ENCODE peak calls at places on chromosomes 5 and 9, in eight cellular contexts. Q is hepatocyte, F is Karpas-422, K is neural progenitor cell, H is iPS DF 6.9, J is aorta, A is right cardiac atrium, W is MM.1S. Z is an unnamed sample. For H3K27me3, the result is how much of the 10 kb centered on the place peaks cover.

GRCh38 chr5:2797160-2797559 is 45.7 kb upstream of the IRX2 start:
- DNase-seq in W (peak), H (no peak), J (no peak), K (no peak), F (no peak), A (no peak), Q (no peak), Z (no peak)

GRCh38 chr9:127706836-127707241 is at the start of gene CFAP157:
- DNase-seq in A (no peak), Q (no peak), F (no peak), H (no peak), J (no peak), K (peak), W (no peak), Z (no peak)

GRCh38 chr5:59390989-59391388 is 502.5 kb downstream of the PDE4D start:
- DNase-seq in W (no peak), K (no peak), H (no peak), Q (no peak), J (no peak), A (no peak), F (no peak), Z (no peak)

GRCh38 chr9:76873056-76873792 is 32.7 kb downstream of the PRUNE2 start:
- DNase-seq in W (no peak), H (peak), J (no peak), F (no peak), A (peak), Q (no peak), K (peak), Z (peak)

GRCh38 chr9:102032614-102033013 is 294.2 kb upstream of the GRIN3A start:
- DNase-seq in Q (no peak), K (no peak), J (no peak), H (no peak), W (no peak), F (no peak), A (no peak), Z (no peak)

GRCh38 chr5:1401681-1402096 is 43.6 kb downstream of the SLC6A3 start:
- DNase-seq in W (no peak), J (no peak), K (peak), A (no peak), H (no peak), Q (no peak), F (no peak), Z (no peak)

GRCh38 chr5:177230660-177231059 is 72.9 kb downstream of the RAB24 start:
- DNase-seq in H (no peak), F (no peak), Q (no peak), W (no peak), K (no peak), J (no peak), A (no peak), Z (no peak)

GRCh38 chr9:99870126-99870525 is 36.3 kb upstream of the STX17 start:
- DNase-seq in Q (no peak), F (no peak), K (no peak), H (no peak), A (no peak), W (no peak), J (no peak), Z (no peak)

GRCh38 chr5:110031402-110032140 is 341.8 kb downstream of the MAN2A1 start:
- DNase-seq in Q (no peak), H (no peak), F (no peak), J (no peak), A (no peak), K (no peak), W (peak), Z (no peak)

GRCh38 chr9:100591639-100592412 is 13.9 kb downstream of the CAVIN4 start:
- DNase-seq in K (no peak), F (no peak), Q (no peak), H (no peak), W (no peak), A (no peak), J (no peak), Z (no peak)

GRCh38 chr5:116600876-116601275 is 26.3 kb upstream of the SEMA6A start:
- DNase-seq in K (no peak), W (no peak), A (no peak), J (no peak), H (no peak), Q (no peak), F (no peak), Z (no peak)

GRCh38 chr9:124133752-124134151 is 122.2 kb downstream of the LHX2 start:
- DNase-seq in K (peak), J (peak), Q (no peak), W (no peak), F (no peak), A (no peak), H (no peak), Z (peak)

GRCh38 chr9:88011005-88011766 is 36.9 kb upstream of the CDK20 start:
- DNase-seq in K (peak), J (no peak), Q (peak), W (no peak), A (no peak), F (no peak), H (no peak), Z (no peak)

GRCh38 chr5:113199122-113199905 is 222.7 kb downstream of the DCP2 start:
- DNase-seq in W (no peak), H (no peak), K (peak), A (no peak), Q (no peak), J (no peak), F (peak), Z (no peak)

GRCh38 chr9:76023715-76024195 is 133.3 kb downstream of the PCSK5 start:
- DNase-seq in H (no peak), W (peak), Q (no peak), A (no peak), J (no peak), K (no peak), F (no peak), Z (no peak)

GRCh38 chr9:6552738-6553121 is 92.8 kb downstream of the GLDC start:
- DNase-seq in W (no peak), K (no peak), A (no peak), J (no peak), F (no peak), Q (no peak), H (no peak), Z (no peak)
- H3K4me3 ChIP-seq in W (no peak), K (no peak), A (no peak), J (no peak), F (no peak), Q (no peak), H (no peak), Z (no peak)

GRCh38 chr5:147406636-147407035 is 103.2 kb downstream of the DPYSL3 start:
- DNase-seq in J (no peak), K (no peak), A (no peak), F (no peak), H (no peak), Q (no peak), W (no peak), Z (no peak)
- H3K27me3 ChIP-seq in J (under half), K (under half), A (under half), F (under half), H (under half), Q (under half), W (under half), Z (under half)

GRCh38 chr9:95506438-95506691 is 10.4 kb downstream of the PTCH1 start:
- DNase-seq in A (peak), F (peak), W (peak), J (peak), Q (peak), H (no peak), K (no peak), Z (peak)

GRCh38 chr9:95505676-95506437 is 10.9 kb downstream of the PTCH1 start:
- DNase-seq in W (peak), F (peak), H (no peak), K (peak), Q (peak), A (peak), J (peak), Z (no peak)

GRCh38 chr9:95503369-95503768 is 13.4 kb downstream of the PTCH1 start:
- DNase-seq in Q (no peak), K (no peak), F (no peak), W (no peak), H (no peak), J (no peak), A (no peak), Z (no peak)

GRCh38 chr9:95504053-95504963 is 12.5 kb downstream of the PTCH1 start:
- DNase-seq in W (peak), J (no peak), A (peak), K (peak), F (peak), H (no peak), Q (peak), Z (peak)

GRCh38 chr9:95505072-95505471 is 11.7 kb downstream of the PTCH1 start:
- DNase-seq in A (no peak), J (no peak), Q (no peak), F (no peak), H (no peak), W (no peak), K (peak), Z (no peak)
- H3K4me3 ChIP-seq in A (peak), J (no peak), Q (peak), F (peak), H (peak), W (peak), K (peak), Z (peak)

GRCh38 chr5:90308787-90309585 is 100.6 kb downstream of the CETN3 start:
- DNase-seq in Q (no peak), A (no peak), F (no peak), H (no peak), W (no peak), J (no peak), K (no peak), Z (no peak)

GRCh38 chr5:90307386-90308181 is 102.0 kb downstream of the CETN3 start:
- DNase-seq in A (no peak), K (no peak), W (no peak), H (no peak), J (no peak), F (no peak), Q (no peak), Z (no peak)

GRCh38 chr5:90306613-90307012 is 102.9 kb downstream of the CETN3 start:
- DNase-seq in Q (no peak), W (no peak), F (no peak), H (no peak), J (no peak), K (no peak), A (no peak), Z (no peak)

GRCh38 chr5:90312027-90312426 is 97.5 kb downstream of the CETN3 start:
- DNase-seq in J (no peak), W (no peak), K (no peak), F (no peak), Q (no peak), H (no peak), A (no peak), Z (no peak)
- H3K27me3 ChIP-seq in J (under half), W (under half), K (under half), F (under half), Q (under half), H (under half), A (under half), Z (under half)

GRCh38 chr5:31194458-31194808 is 947 bp downstream of the CDH6 start:
- DNase-seq in A (no peak), K (peak), F (no peak), W (no peak), Q (no peak), J (no peak), H (no peak), Z (no peak)

GRCh38 chr5:31197183-31197582 is 3.7 kb downstream of the CDH6 start:
- DNase-seq in A (no peak), Q (no peak), F (no peak), J (no peak), W (no peak), H (no peak), K (no peak), Z (no peak)

GRCh38 chr5:31193591-31194457 is at the start of gene CDH6:
- DNase-seq in H (peak), F (no peak), W (no peak), Q (peak), K (peak), J (peak), A (peak), Z (peak)

GRCh38 chr5:31194892-31195291 is 1.4 kb downstream of the CDH6 start:
- DNase-seq in A (no peak), Q (no peak), J (no peak), F (no peak), H (no peak), W (no peak), K (no peak), Z (no peak)

GRCh38 chr5:31196309-31196708 is 2.8 kb downstream of the CDH6 start:
- DNase-seq in H (no peak), A (no peak), F (no peak), W (no peak), J (no peak), K (peak), Q (peak), Z (no peak)
- H3K4me3 ChIP-seq in H (no peak), A (no peak), F (no peak), W (no peak), J (no peak), K (peak), Q (no peak), Z (peak)

GRCh38 chr5:129905467-129906176 is 1.4 kb downstream of the CHSY3 start:
- DNase-seq in W (no peak), F (no peak), Q (peak), K (peak), H (no peak), J (peak), A (peak), Z (peak)
- H3K27me3 ChIP-seq in W (under half), F (under half), Q (under half), K (half or more), H (under half), J (under half), A (under half), Z (under half)

GRCh38 chr5:179343902-179344300 is 1.4 kb downstream of the ADAMTS2 start:
- DNase-seq in W (no peak), A (peak), F (no peak), H (peak), K (peak), Q (peak), J (peak), Z (no peak)
- H3K4me3 ChIP-seq in W (no peak), A (peak), F (no peak), H (peak), K (peak), Q (peak), J (peak), Z (peak)

DNA sequence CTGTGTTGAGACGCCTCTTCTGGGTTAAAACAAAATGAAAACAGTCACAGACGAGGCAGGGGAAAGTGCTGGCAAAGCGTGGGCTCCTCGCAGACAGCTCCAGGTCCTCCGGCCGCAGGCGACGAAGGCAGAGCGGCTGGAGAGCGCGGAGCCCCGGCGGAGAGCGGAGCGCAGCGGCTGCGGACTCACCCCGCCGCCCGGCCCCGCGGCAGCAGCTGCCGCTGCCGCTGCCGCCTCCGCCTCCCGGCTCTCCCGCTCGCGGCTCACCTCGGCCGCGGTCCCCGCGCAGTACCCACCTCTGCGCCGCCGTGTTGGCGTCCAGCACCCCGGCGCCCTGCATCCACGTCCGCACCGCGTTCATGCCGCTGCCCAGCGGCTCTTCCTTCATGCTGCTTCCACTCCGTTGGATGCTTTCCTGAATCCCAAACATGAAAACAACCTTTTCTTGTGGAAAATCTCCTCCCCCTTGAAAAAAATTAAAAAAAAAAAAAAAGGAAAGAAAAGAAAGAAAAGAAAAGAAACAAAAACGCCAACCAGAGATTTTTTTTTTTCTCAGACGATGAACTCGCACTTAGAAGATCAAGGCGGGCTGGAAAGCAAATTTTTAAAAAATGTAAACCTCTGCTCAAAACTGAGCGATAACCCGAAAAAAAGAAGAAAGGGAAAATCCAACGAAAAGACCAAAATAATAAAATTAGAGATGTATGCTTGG is 511 bp downstream of the EBF1 start:
- DNase-seq in J (peak), K (peak), F (peak), H (no peak), W (peak), Q (peak), A (peak), Z (no peak)
- H3K27me3 ChIP-seq in J (under half), K (half or more), F (under half), H (half or more), W (under half), Q (half or more), A (under half), Z (under half)

GRCh38 chr5:150625164-150625535 is 15.3 kb upstream of the SYNPO start:
- DNase-seq in J (peak), K (no peak), A (peak), Q (no peak), F (no peak), W (no peak), H (no peak), Z (peak)

GRCh38 chr5:150626853-150627276 is 13.6 kb upstream of the SYNPO start:
- DNase-seq in H (no peak), A (peak), F (no peak), K (no peak), Q (no peak), W (no peak), J (peak), Z (peak)

GRCh38 chr5:150624334-150625163 is 15.9 kb upstream of the SYNPO start:
- DNase-seq in Q (peak), H (no peak), A (peak), K (peak), W (no peak), F (peak), J (no peak), Z (peak)

GRCh38 chr5:150627731-150628545 is 12.5 kb upstream of the SYNPO start:
- DNase-seq in W (no peak), K (no peak), A (no peak), Q (no peak), J (no peak), F (no peak), H (no peak), Z (no peak)

DNA sequence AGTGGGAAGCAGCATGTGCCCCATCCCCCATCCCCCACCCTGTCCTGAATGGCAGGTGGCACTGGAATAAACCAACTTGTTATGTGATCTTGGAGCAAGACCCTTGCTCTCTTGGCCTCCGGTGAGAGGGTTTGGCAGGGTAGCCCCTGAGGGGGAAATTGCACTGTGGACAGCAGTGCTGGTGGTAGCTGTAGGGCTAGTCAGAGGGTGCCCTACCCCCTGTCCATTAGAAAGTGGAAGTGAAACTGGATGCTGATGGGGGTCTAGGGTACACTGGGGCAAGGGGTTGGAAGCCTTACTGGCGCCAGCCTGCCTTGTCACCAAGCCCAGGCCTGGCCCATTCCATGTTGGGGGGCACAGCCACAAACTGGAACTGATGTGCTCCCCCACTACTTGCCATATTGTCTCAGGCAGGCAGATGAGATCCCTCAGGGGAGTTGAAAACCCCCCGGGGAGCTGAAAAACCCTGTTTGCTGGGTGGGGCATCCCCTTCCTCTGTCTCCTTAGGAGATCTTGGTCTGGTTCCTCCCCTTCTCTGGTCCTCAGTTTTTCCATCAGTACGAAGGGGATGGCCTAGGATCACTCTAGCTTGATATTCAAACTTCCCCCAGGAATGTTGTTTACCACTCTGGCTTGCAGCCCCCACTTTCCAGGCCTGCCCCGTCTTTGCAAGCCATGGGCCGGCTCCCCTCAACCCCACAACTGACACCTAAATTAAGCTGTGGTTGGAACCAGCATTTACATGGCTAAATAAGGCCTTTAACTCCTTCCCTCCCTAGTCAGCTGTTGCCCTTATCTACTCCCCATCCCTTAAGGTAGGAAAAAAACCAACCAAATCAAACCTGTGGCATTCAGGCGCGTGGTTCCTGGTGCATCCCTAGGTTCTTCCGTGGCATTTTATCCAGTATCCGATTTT is 14.4 kb upstream of the SYNPO start:
- DNase-seq in Q (no peak), K (no peak), H (no peak), W (no peak), F (peak), A (no peak), J (no peak), Z (peak)
- H3K4me3 ChIP-seq in Q (no peak), K (no peak), H (no peak), W (no peak), F (peak), A (peak), J (peak), Z (peak)

GRCh38 chr9:93813221-93813620 is 141.9 kb downstream of the BARX1 start:
- DNase-seq in J (no peak), F (no peak), K (no peak), W (no peak), Q (no peak), H (no peak), A (no peak), Z (no peak)
- H3K27me3 ChIP-seq in J (under half), F (under half), K (under half), W (under half), Q (under half), H (under half), A (under half), Z (under half)